ENCODE peak calls at places on chromosome 19, in ten cellular contexts. Q, I, G, P, K, F, D, N, A and T are unnamed samples.

GRCh38 chr19:54136086-54136863 is 1.3 kb upstream of the CNOT3 start:
- DNase-seq in A (no peak), Q (no peak), K (peak), I (no peak), N (no peak), G (no peak), F (no peak), P (no peak), D (no peak), T (no peak)

GRCh38 chr19:40744554-40745401 is 5.5 kb downstream of the ACTMAP start:
- DNase-seq in P (peak), K (no peak), N (no peak), G (peak), A (no peak), I (no peak), Q (no peak), F (peak), D (no peak), T (no peak)

GRCh38 chr19:10555613-10555979 is 10.2 kb downstream of the KRI1 start:
- DNase-seq in F (no peak), G (no peak), K (no peak), P (no peak), I (no peak), A (no peak), Q (no peak), D (no peak), N (no peak), T (no peak)

GRCh38 chr19:15479391-15480345 is at the start of gene PGLYRP2:
- DNase-seq in N (no peak), Q (no peak), K (no peak), G (no peak), A (no peak), F (no peak), D (no peak), P (peak), I (no peak), T (no peak)

GRCh38 chr19:48755787-48756674 is 707 bp downstream of the FGF21 start:
- DNase-seq in F (no peak), P (no peak), I (no peak), G (no peak), A (no peak), K (no peak), D (no peak), N (no peak), Q (no peak), T (no peak)

GRCh38 chr19:3132971-3133792 is 2.7 kb upstream of the GNA15 start:
- DNase-seq in Q (peak), N (no peak), P (no peak), D (peak), F (peak), G (peak), A (no peak), I (peak), K (no peak), T (no peak)

GRCh38 chr19:956747-957451 is 27.2 kb upstream of the WDR18 start:
- DNase-seq in K (no peak), F (no peak), A (no peak), I (no peak), Q (no peak), P (no peak), G (peak), N (no peak), D (no peak), T (no peak)

GRCh38 chr19:12042893-12043292 is 7.4 kb upstream of the ZNF433 start:
- DNase-seq in K (no peak), N (no peak), A (no peak), Q (no peak), P (no peak), D (no peak), I (no peak), G (no peak), F (no peak), T (no peak)